ENCODE peak calls at places on chromosome 16, in seven cellular contexts. One of them, this sample, is unnamed.

GRCh38 chr16:14420721-14421488 is 209.2 kb downstream of the PARN start:
- DNase-seq in Peyer's patch: no peak
- DNase-seq in body of pancreas: no peak
- DNase-seq in BE2C: no peak
- DNase-seq in Panc1: no peak
- DNase-seq in AG10803: no peak
- DNase-seq in GM06990: no peak
- DNase-seq in this sample: no peak

GRCh38 chr16:70715860-70716357 is 30.1 kb upstream of the MTSS2 start:
- DNase-seq in GM06990: no peak
- DNase-seq in Panc1: no peak
- DNase-seq in Peyer's patch: no peak
- DNase-seq in BE2C: no peak
- DNase-seq in body of pancreas: peak
- DNase-seq in AG10803: no peak
- DNase-seq in this sample: peak

GRCh38 chr16:3846595-3847091 is 33.9 kb downstream of the CREBBP start:
- DNase-seq in AG10803: no peak
- DNase-seq in BE2C: no peak
- DNase-seq in Panc1: no peak
- DNase-seq in Peyer's patch: no peak
- DNase-seq in GM06990: no peak
- DNase-seq in body of pancreas: no peak
- DNase-seq in this sample: no peak

GRCh38 chr16:67100569-67101300 is 9.0 kb upstream of the PHAF1 start:
- DNase-seq in BE2C: no peak
- DNase-seq in AG10803: no peak
- DNase-seq in Panc1: no peak
- DNase-seq in body of pancreas: no peak
- DNase-seq in GM06990: no peak
- DNase-seq in Peyer's patch: no peak
- DNase-seq in this sample: peak

GRCh38 chr16:29319726-29320125 is 86.8 kb downstream of the NPIPB11 start:
- DNase-seq in Panc1: no peak
- DNase-seq in body of pancreas: no peak
- DNase-seq in AG10803: no peak
- DNase-seq in Peyer's patch: no peak
- DNase-seq in BE2C: no peak
- DNase-seq in GM06990: no peak
- DNase-seq in this sample: no peak

GRCh38 chr16:66400503-66401380 is 26.4 kb upstream of the BEAN1 start:
- DNase-seq in Peyer's patch: no peak
- DNase-seq in Panc1: no peak
- DNase-seq in body of pancreas: no peak
- DNase-seq in BE2C: no peak
- DNase-seq in GM06990: no peak
- DNase-seq in AG10803: no peak
- DNase-seq in this sample: no peak

GRCh38 chr16:58503863-58504688 is 4.1 kb downstream of the NDRG4 start:
- DNase-seq in BE2C: no peak
- DNase-seq in GM06990: no peak
- DNase-seq in Peyer's patch: no peak
- DNase-seq in AG10803: no peak
- DNase-seq in body of pancreas: no peak
- DNase-seq in Panc1: no peak
- DNase-seq in this sample: no peak

GRCh38 chr16:84829168-84829965 is 9.6 kb downstream of the CRISPLD2 start:
- DNase-seq in GM06990: no peak
- DNase-seq in AG10803: peak
- DNase-seq in body of pancreas: no peak
- DNase-seq in BE2C: no peak
- DNase-seq in Panc1: no peak
- DNase-seq in Peyer's patch: no peak
- DNase-seq in this sample: no peak

GRCh38 chr16:24929409-24929808 is 83.6 kb downstream of the SLC5A11 start:
- DNase-seq in Peyer's patch: no peak
- DNase-seq in body of pancreas: no peak
- DNase-seq in BE2C: no peak
- DNase-seq in AG10803: no peak
- DNase-seq in Panc1: no peak
- DNase-seq in GM06990: no peak
- DNase-seq in this sample: no peak

GRCh38 chr16:29675811-29676643 is 3.0 kb upstream of the QPRT start:
- DNase-seq in Peyer's patch: no peak
- DNase-seq in GM06990: no peak
- DNase-seq in Panc1: peak
- DNase-seq in body of pancreas: no peak
- DNase-seq in AG10803: peak
- DNase-seq in BE2C: peak
- DNase-seq in this sample: peak

GRCh38 chr16:15770512-15770911 is 86.3 kb downstream of the MYH11 start:
- DNase-seq in GM06990: no peak
- DNase-seq in Panc1: no peak
- DNase-seq in AG10803: peak
- DNase-seq in body of pancreas: no peak
- DNase-seq in BE2C: no peak
- DNase-seq in Peyer's patch: no peak
- DNase-seq in this sample: no peak

GRCh38 chr16:1193825-1194581 is 31.1 kb downstream of the TPSG1 start:
- DNase-seq in body of pancreas: no peak
- DNase-seq in GM06990: no peak
- DNase-seq in AG10803: no peak
- DNase-seq in Peyer's patch: no peak
- DNase-seq in Panc1: no peak
- DNase-seq in BE2C: no peak
- DNase-seq in this sample: no peak

GRCh38 chr16:57474671-57475661 is 11.3 kb downstream of the DOK4 start:
- DNase-seq in Peyer's patch: no peak
- DNase-seq in AG10803: no peak
- DNase-seq in body of pancreas: no peak
- DNase-seq in GM06990: no peak
- DNase-seq in Panc1: no peak
- DNase-seq in BE2C: peak
- DNase-seq in this sample: no peak

GRCh38 chr16:23530062-23530461 is 19.8 kb upstream of the GGA2 start:
- DNase-seq in BE2C: no peak
- DNase-seq in Panc1: no peak
- DNase-seq in body of pancreas: no peak
- DNase-seq in GM06990: no peak
- DNase-seq in AG10803: no peak
- DNase-seq in Peyer's patch: no peak
- DNase-seq in this sample: no peak

GRCh38 chr16:27676807-27677206 is 126.9 kb downstream of the KATNIP start:
- DNase-seq in Peyer's patch: no peak
- DNase-seq in Panc1: no peak
- DNase-seq in GM06990: no peak
- DNase-seq in body of pancreas: no peak
- DNase-seq in AG10803: no peak
- DNase-seq in BE2C: no peak
- DNase-seq in this sample: no peak

GRCh38 chr16:81210807-81211206 is 27.7 kb upstream of the BCO1 start:
- DNase-seq in BE2C: peak
- DNase-seq in AG10803: no peak
- DNase-seq in Panc1: no peak
- DNase-seq in GM06990: no peak
- DNase-seq in body of pancreas: no peak
- DNase-seq in Peyer's patch: no peak
- DNase-seq in this sample: peak

GRCh38 chr16:55369151-55369550 is 45.1 kb downstream of the IRX6 start:
- DNase-seq in GM06990: no peak
- DNase-seq in BE2C: no peak
- DNase-seq in AG10803: no peak
- DNase-seq in body of pancreas: no peak
- DNase-seq in Panc1: no peak
- DNase-seq in Peyer's patch: no peak
- DNase-seq in this sample: peak

GRCh38 chr16:55367301-55367745 is 43.3 kb downstream of the IRX6 start:
- DNase-seq in BE2C: no peak
- DNase-seq in Panc1: no peak
- DNase-seq in GM06990: no peak
- DNase-seq in AG10803: peak
- DNase-seq in Peyer's patch: no peak
- DNase-seq in body of pancreas: no peak
- DNase-seq in this sample: peak

GRCh38 chr16:55370762-55371482 is 46.9 kb downstream of the IRX6 start:
- DNase-seq in Peyer's patch: no peak
- DNase-seq in Panc1: no peak
- DNase-seq in GM06990: peak
- DNase-seq in AG10803: peak
- DNase-seq in BE2C: peak
- DNase-seq in body of pancreas: peak
- DNase-seq in this sample: peak

GRCh38 chr16:55367796-55368195 is 43.8 kb downstream of the IRX6 start:
- DNase-seq in Peyer's patch: no peak
- DNase-seq in BE2C: no peak
- DNase-seq in AG10803: peak
- DNase-seq in Panc1: no peak
- DNase-seq in GM06990: no peak
- DNase-seq in body of pancreas: no peak
- DNase-seq in this sample: no peak

GRCh38 chr16:55368205-55368604 is 44.2 kb downstream of the IRX6 start:
- DNase-seq in Peyer's patch: no peak
- DNase-seq in BE2C: no peak
- DNase-seq in body of pancreas: no peak
- DNase-seq in AG10803: peak
- DNase-seq in Panc1: no peak
- DNase-seq in GM06990: no peak
- DNase-seq in this sample: peak
- H3K4me3 ChIP-seq in Peyer's patch: no peak
- H3K4me3 ChIP-seq in BE2C: no peak
- H3K4me3 ChIP-seq in body of pancreas: no peak
- H3K4me3 ChIP-seq in AG10803: no peak
- H3K4me3 ChIP-seq in Panc1: no peak
- H3K4me3 ChIP-seq in GM06990: no peak
- H3K4me3 ChIP-seq in this sample: no peak

GRCh38 chr16:76527244-76527643 is 250.0 kb downstream of the CNTNAP4 start:
- DNase-seq in Panc1: no peak
- DNase-seq in body of pancreas: no peak
- DNase-seq in GM06990: no peak
- DNase-seq in BE2C: no peak
- DNase-seq in Peyer's patch: no peak
- DNase-seq in AG10803: no peak
- DNase-seq in this sample: no peak
- H3K4me3 ChIP-seq in Panc1: no peak
- H3K4me3 ChIP-seq in body of pancreas: no peak
- H3K4me3 ChIP-seq in GM06990: no peak
- H3K4me3 ChIP-seq in BE2C: no peak
- H3K4me3 ChIP-seq in Peyer's patch: no peak
- H3K4me3 ChIP-seq in AG10803: no peak
- H3K4me3 ChIP-seq in this sample: no peak

GRCh38 chr16:88634141-88634993 is 4.0 kb upstream of the IL17C start:
- DNase-seq in AG10803: peak
- DNase-seq in BE2C: no peak
- DNase-seq in GM06990: peak
- DNase-seq in body of pancreas: no peak
- DNase-seq in Panc1: no peak
- DNase-seq in Peyer's patch: peak
- DNase-seq in this sample: no peak

GRCh38 chr16:88634994-88635670 is 3.2 kb upstream of the IL17C start:
- DNase-seq in AG10803: no peak
- DNase-seq in Peyer's patch: no peak
- DNase-seq in body of pancreas: no peak
- DNase-seq in Panc1: no peak
- DNase-seq in BE2C: no peak
- DNase-seq in GM06990: no peak
- DNase-seq in this sample: no peak

GRCh38 chr16:88632587-88632930 is 5.8 kb upstream of the IL17C start:
- DNase-seq in body of pancreas: no peak
- DNase-seq in BE2C: no peak
- DNase-seq in AG10803: no peak
- DNase-seq in Peyer's patch: no peak
- DNase-seq in GM06990: no peak
- DNase-seq in Panc1: no peak
- DNase-seq in this sample: no peak

GRCh38 chr16:88631920-88632586 is 6.3 kb upstream of the IL17C start:
- DNase-seq in AG10803: no peak
- DNase-seq in BE2C: peak
- DNase-seq in Panc1: no peak
- DNase-seq in GM06990: no peak
- DNase-seq in body of pancreas: no peak
- DNase-seq in Peyer's patch: no peak
- DNase-seq in this sample: no peak

DNA sequence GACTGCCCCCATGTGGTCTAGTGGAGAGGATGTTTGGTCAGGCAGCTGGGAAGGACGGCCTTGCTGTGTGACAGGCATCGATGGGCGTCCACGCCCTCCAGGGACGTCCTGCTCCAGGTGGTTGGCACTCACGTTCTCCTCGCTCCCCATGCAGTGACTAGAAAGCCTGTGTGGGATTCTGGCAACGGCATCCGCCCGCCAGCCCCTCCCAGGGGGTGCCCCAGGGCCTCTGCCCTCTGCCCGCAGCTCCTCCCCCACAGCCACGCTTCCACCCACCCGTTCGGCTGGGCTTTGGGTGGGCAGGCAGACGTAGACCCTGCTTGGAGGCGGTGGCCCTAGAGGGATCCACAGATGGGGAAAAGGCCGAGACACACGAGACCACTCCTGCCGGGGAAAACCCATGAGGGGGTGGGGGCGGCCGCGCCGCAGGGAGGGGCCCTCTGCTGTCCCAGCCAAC is 4.7 kb upstream of the IL17C start:
- DNase-seq in Panc1: no peak
- DNase-seq in BE2C: peak
- DNase-seq in AG10803: no peak
- DNase-seq in body of pancreas: peak
- DNase-seq in GM06990: no peak
- DNase-seq in Peyer's patch: peak
- DNase-seq in this sample: no peak
- H3K4me3 ChIP-seq in Panc1: no peak
- H3K4me3 ChIP-seq in BE2C: no peak
- H3K4me3 ChIP-seq in AG10803: no peak
- H3K4me3 ChIP-seq in body of pancreas: no peak
- H3K4me3 ChIP-seq in GM06990: peak
- H3K4me3 ChIP-seq in Peyer's patch: peak
- H3K4me3 ChIP-seq in this sample: no peak

GRCh38 chr16:88404769-88405168 is 22.0 kb downstream of the ZNF469 start:
- DNase-seq in AG10803: no peak
- DNase-seq in BE2C: no peak
- DNase-seq in GM06990: no peak
- DNase-seq in body of pancreas: no peak
- DNase-seq in Panc1: no peak
- DNase-seq in Peyer's patch: no peak
- DNase-seq in this sample: no peak

GRCh38 chr16:88403794-88404581 is 21.2 kb downstream of the ZNF469 start:
- DNase-seq in Peyer's patch: no peak
- DNase-seq in AG10803: no peak
- DNase-seq in body of pancreas: no peak
- DNase-seq in BE2C: no peak
- DNase-seq in Panc1: no peak
- DNase-seq in GM06990: no peak
- DNase-seq in this sample: no peak

GRCh38 chr16:88407042-88407420 is 24.3 kb downstream of the ZNF469 start:
- DNase-seq in body of pancreas: no peak
- DNase-seq in BE2C: no peak
- DNase-seq in AG10803: no peak
- DNase-seq in Panc1: no peak
- DNase-seq in GM06990: no peak
- DNase-seq in Peyer's patch: no peak
- DNase-seq in this sample: no peak

GRCh38 chr16:88406096-88407041 is 23.6 kb downstream of the ZNF469 start:
- DNase-seq in GM06990: no peak
- DNase-seq in body of pancreas: no peak
- DNase-seq in Peyer's patch: no peak
- DNase-seq in BE2C: no peak
- DNase-seq in Panc1: no peak
- DNase-seq in AG10803: no peak
- DNase-seq in this sample: no peak

GRCh38 chr16:88405325-88406060 is 22.7 kb downstream of the ZNF469 start:
- DNase-seq in Panc1: no peak
- DNase-seq in Peyer's patch: no peak
- DNase-seq in AG10803: peak
- DNase-seq in GM06990: no peak
- DNase-seq in BE2C: peak
- DNase-seq in body of pancreas: no peak
- DNase-seq in this sample: no peak
- H3K4me3 ChIP-seq in Panc1: no peak
- H3K4me3 ChIP-seq in Peyer's patch: no peak
- H3K4me3 ChIP-seq in AG10803: peak
- H3K4me3 ChIP-seq in GM06990: no peak
- H3K4me3 ChIP-seq in BE2C: peak
- H3K4me3 ChIP-seq in body of pancreas: no peak
- H3K4me3 ChIP-seq in this sample: no peak